ENCODE peak calls at places on chromosome 18, in four cellular contexts. S, P, W and Z are unnamed samples.

GRCh38 chr18:62621546-62621945 is 93.8 kb upstream of the PHLPP1 start:
- DNase-seq in S (no peak), P (no peak), W (no peak), Z (no peak)

GRCh38 chr18:13265901-13266207 is 47.3 kb downstream of the LDLRAD4 start:
- DNase-seq in S (peak; percentile 19), P (no peak), W (no peak), Z (no peak)

GRCh38 chr18:35371412-35372195 is 5.5 kb downstream of the ZNF396 start:
- DNase-seq in S (no peak), P (no peak), W (no peak), Z (no peak)

GRCh38 chr18:79919089-79919488 is 32.4 kb downstream of the SLC66A2 start:
- DNase-seq in S (no peak), P (peak; percentile 52), W (peak; percentile 37), Z (no peak)

GRCh38 chr18:28078298-28078697 is 98.6 kb downstream of the CDH2 start:
- DNase-seq in S (no peak), P (no peak), W (no peak), Z (no peak)

GRCh38 chr18:35158728-35159443 is 81.9 kb upstream of the ZNF397 start:
- DNase-seq in S (peak; percentile 33), P (no peak), W (no peak), Z (peak; percentile 20)

GRCh38 chr18:3246636-3247242 is 862 bp upstream of the MYL12A start:
- DNase-seq in S (peak; percentile 12), P (no peak), W (no peak), Z (peak; percentile 36)

GRCh38 chr18:3217930-3218647 is 1.7 kb downstream of the MYOM1 start:
- DNase-seq in S (no peak), P (no peak), W (no peak), Z (no peak)

GRCh38 chr18:61892683-61893303 is at the start of gene RNF152:
- DNase-seq in S (peak; percentile 2), P (peak; percentile 71), W (peak; percentile 82), Z (peak; percentile 16)

GRCh38 chr18:40258298-40258697 is 1696.7 kb upstream of the PIK3C3 start:
- DNase-seq in S (no peak), P (no peak), W (no peak), Z (no peak)

GRCh38 chr18:39199231-39199855 is 1633.7 kb upstream of the CELF4 start:
- DNase-seq in S (no peak), P (no peak), W (no peak), Z (no peak)

GRCh38 chr18:24271381-24272331 is 126.0 kb downstream of the OSBPL1A start:
- DNase-seq in S (peak; percentile 29), P (peak; percentile 84), W (peak; percentile 95), Z (peak; percentile 33)

GRCh38 chr18:61921621-61922235 is 28.9 kb upstream of the RNF152 start:
- DNase-seq in S (no peak), P (no peak), W (no peak), Z (no peak)

GRCh38 chr18:44520981-44521672 is 159.6 kb upstream of the SETBP1 start:
- DNase-seq in S (no peak), P (no peak), W (no peak), Z (no peak)

GRCh38 chr18:34358923-34359322 is 134.2 kb upstream of the NOL4 start:
- DNase-seq in S (no peak), P (no peak), W (no peak), Z (no peak)

GRCh38 chr18:31992836-31993575 is 25.6 kb upstream of the RNF125 start:
- DNase-seq in S (no peak), P (no peak), W (peak; percentile 71), Z (no peak)

GRCh38 chr18:32093523-32093922 is 1.8 kb downstream of the RNF138 start:
- DNase-seq in S (no peak), P (no peak), W (no peak), Z (no peak)

GRCh38 chr18:5068856-5069255 is 128.2 kb downstream of the AKAIN1 start:
- DNase-seq in S (no peak), P (no peak), W (no peak), Z (no peak)

GRCh38 chr18:135045-135444 is 23.3 kb upstream of the USP14 start:
- DNase-seq in S (no peak), P (no peak), W (no peak), Z (no peak)

GRCh38 chr18:57475903-57476302 is 40.7 kb downstream of the ONECUT2 start:
- DNase-seq in S (no peak), P (no peak), W (no peak), Z (no peak)

GRCh38 chr18:51134721-51135120 is 62.8 kb downstream of the MEX3C start:
- DNase-seq in S (no peak), P (no peak), W (no peak), Z (no peak)

GRCh38 chr18:42409005-42409404 is 454.0 kb downstream of the PIK3C3 start:
- DNase-seq in S (no peak), P (no peak), W (no peak), Z (no peak)

GRCh38 chr18:45456076-45457066 is 158.9 kb upstream of the SLC14A2 start:
- DNase-seq in S (no peak), P (no peak), W (no peak), Z (no peak)

GRCh38 chr18:54845788-54846187 is 17.5 kb downstream of the RAB27B start:
- DNase-seq in S (no peak), P (no peak), W (no peak), Z (no peak)

GRCh38 chr18:49612515-49613033 is 50.7 kb downstream of the LIPG start:
- DNase-seq in S (no peak), P (no peak), W (peak; percentile 77), Z (no peak)

GRCh38 chr18:12059334-12060181 is 34.1 kb upstream of the ANKRD62 start:
- DNase-seq in S (no peak), P (no peak), W (no peak), Z (no peak)